ENCODE peak calls at places on chromosomes 5 and 9, in four cellular contexts. X, L, E and G are unnamed samples.

GRCh38 chr5:82793808-82794419 is 283.3 kb downstream of the TMEM167A start:
- DNase-seq in X (peak), L (no peak), E (peak), G (no peak)

GRCh38 chr9:121484659-121485446 is 14.8 kb downstream of the GGTA1 start:
- DNase-seq in E (no peak), L (no peak), X (no peak), G (no peak)

GRCh38 chr5:149423287-149424268 is 44.5 kb upstream of the IL17B start:
- DNase-seq in E (no peak), L (no peak), X (no peak), G (peak)

GRCh38 chr5:78651468-78651867 is 2.9 kb upstream of the LHFPL2 start:
- DNase-seq in E (no peak), X (no peak), L (no peak), G (no peak)

GRCh38 chr5:106423109-106423897 is 1247.4 kb downstream of the EFNA5 start:
- DNase-seq in X (no peak), L (no peak), E (no peak), G (peak)

GRCh38 chr9:114053246-114054005 is 24.7 kb downstream of the AMBP start:
- DNase-seq in X (no peak), E (no peak), L (peak), G (peak)

GRCh38 chr9:123435471-123435870 is 79.5 kb downstream of the CRB2 start:
- DNase-seq in X (no peak), E (no peak), L (no peak), G (no peak)

GRCh38 chr9:124553738-124554137 is 46.5 kb upstream of the NR5A1 start:
- DNase-seq in E (no peak), X (no peak), L (no peak), G (no peak)

GRCh38 chr9:129490583-129491485 is 130.1 kb downstream of the C9orf50 start:
- DNase-seq in X (no peak), L (no peak), E (no peak), G (no peak)

GRCh38 chr5:14364576-14365472 is 216.8 kb upstream of the OTULINL start:
- DNase-seq in E (no peak), L (no peak), X (peak), G (peak)

GRCh38 chr9:86947146-86948081 is at the start of gene GAS1:
- DNase-seq in L (peak), X (peak), E (peak), G (peak)

GRCh38 chr5:150846651-150847333 is 471 bp downstream of the IRGM start:
- DNase-seq in E (peak), L (no peak), X (peak), G (peak)

GRCh38 chr5:59604111-59604510 is 289.4 kb downstream of the PDE4D start:
- DNase-seq in X (no peak), E (no peak), L (no peak), G (no peak)